ENCODE peak calls at places on chromosome 10, in seven cellular contexts. D is mesenchymal stem cell; S is PC-3; X is A549; A is PC-9; L is CD8-positive, alpha-beta memory T cell; P is MM.1S. B is an unnamed sample.
A peak's percentile ranks its signal among the peaks of the same experiment; 100 is the strongest.

GRCh38 chr10:126387041-126387908 is 1.0 kb downstream of the ADAM12 start:
- DNase-seq in P (no peak), A (peak; percentile 79), X (peak; percentile 70), D (peak; percentile 76), L (peak; percentile 12), S (peak; percentile 73), B (no peak)

GRCh38 chr10:115157357-115157756 is 64.2 kb downstream of the ATRNL1 start:
- DNase-seq in S (no peak), P (no peak), D (no peak), A (no peak), L (no peak), X (no peak), B (no peak)

GRCh38 chr10:5446390-5446926 is 34.1 kb downstream of the NET1 start:
- DNase-seq in L (no peak), X (peak; percentile 76), S (peak; percentile 83), A (peak; percentile 95), P (peak; percentile 97), D (peak; percentile 92), B (peak; percentile 66)

GRCh38 chr10:12908773-12909172 is 92.7 kb downstream of the CCDC3 start:
- DNase-seq in S (no peak), P (no peak), A (no peak), L (no peak), D (no peak), X (no peak), B (no peak)

GRCh38 chr10:810351-810846 is 120.9 kb upstream of the DIP2C start:
- DNase-seq in P (peak; percentile 27), A (no peak), S (no peak), D (no peak), X (no peak), L (no peak), B (no peak)

GRCh38 chr10:77244746-77245145 is 392.9 kb downstream of the KCNMA1 start:
- DNase-seq in X (no peak), D (no peak), S (no peak), L (no peak), A (no peak), P (no peak), B (no peak)

GRCh38 chr10:121041906-121042305 is 190.7 kb downstream of the WDR11 start:
- DNase-seq in P (no peak), D (no peak), L (no peak), S (peak; percentile 5), A (no peak), X (no peak), B (peak; percentile 29)

GRCh38 chr10:72243822-72244437 is 27.9 kb upstream of the ASCC1 start:
- DNase-seq in A (peak; percentile 77), P (no peak), S (peak; percentile 68), X (peak; percentile 89), D (peak; percentile 97), L (no peak), B (no peak)

GRCh38 chr10:14653271-14654161 is 121.2 kb downstream of the FAM107B start:
- DNase-seq in X (peak; percentile 86), S (peak; percentile 79), P (no peak), D (peak; percentile 94), L (no peak), A (peak; percentile 80), B (peak; percentile 55)

GRCh38 chr10:92849576-92850090 is 1.3 kb downstream of the EXOC6 start:
- DNase-seq in P (no peak), X (no peak), S (no peak), L (no peak), D (no peak), A (no peak), B (no peak)

GRCh38 chr10:18261660-18262292 is 121.6 kb downstream of the CACNB2 start:
- DNase-seq in S (no peak), A (no peak), D (no peak), L (no peak), P (no peak), X (no peak), B (no peak)

GRCh38 chr10:70053212-70053895 is 708 bp downstream of the MACROH2A2 start:
- DNase-seq in P (no peak), L (no peak), S (peak; percentile 41), A (no peak), D (peak; percentile 22), X (no peak), B (no peak)

GRCh38 chr10:14366760-14367159 is 36.0 kb upstream of the FRMD4A start:
- DNase-seq in A (no peak), S (no peak), L (no peak), D (no peak), P (no peak), X (no peak), B (no peak)

GRCh38 chr10:69980672-69981071 is 72.0 kb upstream of the MACROH2A2 start:
- DNase-seq in S (no peak), L (no peak), P (no peak), X (no peak), A (no peak), D (no peak), B (no peak)

GRCh38 chr10:93542358-93542791 is 24.1 kb upstream of the FFAR4 start:
- DNase-seq in X (no peak), D (peak; percentile 22), A (no peak), L (no peak), P (no peak), S (peak; percentile 32), B (no peak)

GRCh38 chr10:79050896-79051555 is 17.7 kb upstream of the ZMIZ1 start:
- DNase-seq in L (no peak), A (no peak), P (no peak), D (no peak), X (no peak), S (peak; percentile 79), B (no peak)

GRCh38 chr10:61662794-61663259 is at the start of gene CABCOCO1:
- DNase-seq in L (no peak), X (peak; percentile 72), S (peak; percentile 91), P (no peak), D (peak; percentile 83), A (peak; percentile 65), B (no peak)

GRCh38 chr10:75402486-75403143 is 1.1 kb upstream of the ZNF503 start:
- DNase-seq in A (peak; percentile 25), X (peak; percentile 52), P (peak; percentile 45), L (no peak), S (peak; percentile 91), D (no peak), B (no peak)

GRCh38 chr10:110852897-110853296 is 18.8 kb upstream of the PDCD4 start:
- DNase-seq in S (peak; percentile 3), X (no peak), D (no peak), L (no peak), P (no peak), A (no peak), B (no peak)

GRCh38 chr10:4353059-4353655 is 472.9 kb upstream of the AKR1E2 start:
- DNase-seq in A (no peak), S (no peak), L (no peak), X (no peak), P (no peak), D (peak; percentile 39), B (no peak)

GRCh38 chr10:132590752-132591121 is 53.1 kb downstream of the INPP5A start:
- DNase-seq in L (no peak), P (no peak), X (peak; percentile 35), S (no peak), A (no peak), D (no peak), B (no peak)
- H3K27ac ChIP-seq in L (no peak overlapping the region), P (no peak overlapping the region), X (no peak overlapping the region), S (peak overlapping the region; percentile 91), A (peak overlapping the region; percentile 34), D (no peak overlapping the region), B (no peak overlapping the region)

GRCh38 chr10:46077141-46077554 is 31.1 kb upstream of the MSMB start:
- DNase-seq in L (no peak), X (no peak), D (peak; percentile 88), A (no peak), P (no peak), S (no peak), B (no peak)
- H3K27ac ChIP-seq in L (no peak overlapping the region), X (no peak overlapping the region), D (no peak overlapping the region), A (no peak overlapping the region), P (no peak overlapping the region), S (no peak overlapping the region), B (no peak overlapping the region)

GRCh38 chr10:113060221-113061053 is 110.4 kb downstream of the TCF7L2 start:
- DNase-seq in A (no peak), S (no peak), P (no peak), X (no peak), L (no peak), D (peak; percentile 65), B (no peak)

GRCh38 chr10:113058175-113058961 is 108.3 kb downstream of the TCF7L2 start:
- DNase-seq in A (no peak), P (no peak), X (no peak), L (no peak), S (no peak), D (peak; percentile 95), B (no peak)

GRCh38 chr10:113056468-113057021 is 106.5 kb downstream of the TCF7L2 start:
- DNase-seq in S (no peak), L (no peak), P (no peak), A (no peak), D (peak; percentile 97), X (no peak), B (no peak)

GRCh38 chr10:113061054-113061430 is 111.0 kb downstream of the TCF7L2 start:
- DNase-seq in S (no peak), X (no peak), D (no peak), L (no peak), A (no peak), P (no peak), B (no peak)

GRCh38 chr10:113059001-113059780 is 109.1 kb downstream of the TCF7L2 start:
- DNase-seq in A (no peak), P (no peak), L (no peak), D (peak; percentile 75), X (no peak), S (no peak), B (no peak)
- H3K27ac ChIP-seq in A (no peak overlapping the region), P (no peak overlapping the region), L (peak overlapping the region; percentile 57), D (peak overlapping the region; percentile 97), X (peak overlapping the region; percentile 78), S (no peak overlapping the region), B (no peak overlapping the region)

GRCh38 chr10:114027951-114028350 is 15.7 kb upstream of the ADRB1 start:
- DNase-seq in A (no peak), X (no peak), D (no peak), S (no peak), L (no peak), P (no peak), B (no peak)

GRCh38 chr10:114027041-114027394 is 16.6 kb upstream of the ADRB1 start:
- DNase-seq in P (no peak), X (no peak), S (no peak), A (no peak), D (no peak), L (no peak), B (no peak)

GRCh38 chr10:114026189-114027040 is 17.3 kb upstream of the ADRB1 start:
- DNase-seq in X (peak; percentile 67), S (peak; percentile 76), A (peak; percentile 40), D (peak; percentile 86), P (no peak), L (no peak), B (peak; percentile 73)

GRCh38 chr10:114024876-114025609 is 18.6 kb upstream of the ADRB1 start:
- DNase-seq in L (no peak), P (peak; percentile 42), X (no peak), D (peak; percentile 62), S (no peak), A (no peak), B (no peak)

DNA sequence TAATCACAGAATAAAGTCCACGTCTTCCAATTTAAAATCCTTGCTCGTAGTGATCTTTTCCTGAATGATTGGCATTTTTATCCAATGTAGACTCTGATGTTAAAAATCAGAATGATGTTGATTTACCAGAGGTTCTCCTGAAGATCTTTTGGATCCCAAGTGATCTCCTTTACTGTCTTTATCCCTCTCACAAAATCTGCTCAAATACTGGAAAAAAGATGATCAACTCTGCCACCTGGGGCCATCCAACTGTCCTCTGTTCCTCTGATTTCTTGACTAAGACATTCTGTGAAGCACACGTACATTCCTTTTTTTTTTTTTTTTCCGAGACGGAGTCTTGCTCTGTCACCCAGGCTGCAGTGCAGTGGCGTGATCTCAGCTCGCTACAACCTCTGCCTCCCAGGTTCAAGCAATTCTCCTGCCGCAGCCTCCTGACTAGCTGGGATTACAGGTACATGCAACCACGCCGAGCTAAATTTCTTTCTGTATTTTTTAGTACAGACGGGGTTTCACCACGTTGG is 18.0 kb upstream of the ADRB1 start:
- DNase-seq in L (no peak), X (no peak), P (no peak), D (no peak), S (no peak), A (no peak), B (no peak)
- H3K27ac ChIP-seq in L (no peak overlapping the region), X (peak overlapping the region; percentile 72), P (no peak overlapping the region), D (peak overlapping the region; percentile 94), S (peak overlapping the region; percentile 94), A (peak overlapping the region; percentile 82), B (peak overlapping the region; percentile 94)

B was measured in epithelial cell of prostate.